ENCODE peak calls at places on chromosomes 16 and 17, in nine cellular contexts. V, T, A, I, K, Z, X, L and B are unnamed samples. For H3K36me3, the result is how much of the 10 kb centered on the place peaks cover.

GRCh38 chr17:37338847-37339246 is 36.9 kb upstream of the C17orf78 start:
- DNase-seq in L (no peak), I (no peak), X (no peak), T (no peak), K (no peak), Z (no peak), A (no peak), V (no peak), B (no peak)

GRCh38 chr17:50908860-50909764 is 43.0 kb upstream of the TOB1 start:
- DNase-seq in Z (no peak), I (peak), L (no peak), X (no peak), T (peak), V (peak), A (no peak), K (no peak), B (no peak)

GRCh38 chr16:50228364-50228868 is 37.9 kb upstream of the ADCY7 start:
- DNase-seq in T (no peak), Z (no peak), I (no peak), V (no peak), X (no peak), K (no peak), A (no peak), L (no peak), B (no peak)

GRCh38 chr17:76268015-76268749 is 3.0 kb downstream of the UBALD2 start:
- DNase-seq in T (peak), K (peak), L (no peak), X (peak), V (peak), Z (no peak), I (peak), A (peak), B (no peak)

GRCh38 chr17:78974635-78975591 is 4.8 kb downstream of the LGALS3BP start:
- DNase-seq in L (no peak), X (peak), Z (no peak), A (peak), I (peak), V (peak), K (peak), T (peak), B (no peak)

GRCh38 chr16:4319454-4319853 is 3.6 kb downstream of the GLIS2 start:
- DNase-seq in V (no peak), L (no peak), T (peak), X (no peak), K (peak), A (no peak), Z (no peak), I (peak), B (no peak)

GRCh38 chr17:17966399-17966798 is 5.8 kb downstream of the TOM1L2 start:
- DNase-seq in V (no peak), A (no peak), K (no peak), X (no peak), L (no peak), T (no peak), Z (no peak), I (no peak), B (no peak)

GRCh38 chr16:54191592-54191991 is 95.0 kb downstream of the IRX3 start:
- DNase-seq in I (no peak), T (no peak), L (no peak), X (no peak), A (no peak), K (no peak), V (no peak), Z (no peak), B (no peak)

GRCh38 chr17:60743812-60744211 is 66.2 kb downstream of the BCAS3 start:
- DNase-seq in Z (no peak), A (peak), V (no peak), I (no peak), X (no peak), L (peak), K (no peak), T (no peak), B (no peak)

GRCh38 chr16:80319181-80319580 is 221.6 kb upstream of the DYNLRB2 start:
- DNase-seq in I (no peak), Z (no peak), T (no peak), L (no peak), X (no peak), A (no peak), V (no peak), K (no peak), B (no peak)

GRCh38 chr16:67015317-67015731 is 13.6 kb upstream of the CBFB start:
- DNase-seq in L (peak), I (peak), A (no peak), K (no peak), Z (no peak), T (peak), X (peak), V (no peak), B (no peak)

GRCh38 chr17:12627177-12627629 is 38.5 kb upstream of the MYOCD start:
- DNase-seq in K (no peak), Z (no peak), A (peak), L (no peak), X (peak), I (peak), V (no peak), T (no peak), B (no peak)

GRCh38 chr16:75323928-75324327 is 72.5 kb upstream of the BCAR1 start:
- DNase-seq in A (no peak), K (no peak), L (no peak), I (no peak), X (no peak), T (no peak), Z (no peak), V (no peak), B (no peak)

GRCh38 chr16:87895641-87896141 is 26.4 kb upstream of the SLC7A5 start:
- DNase-seq in X (no peak), I (no peak), K (peak), T (peak), V (no peak), A (peak), Z (no peak), L (no peak), B (no peak)

GRCh38 chr16:80151706-80152073 is 389.1 kb upstream of the DYNLRB2 start:
- DNase-seq in Z (no peak), A (no peak), T (no peak), L (no peak), K (no peak), X (no peak), V (no peak), I (no peak), B (no peak)

GRCh38 chr16:86712158-86713009 is 134.0 kb downstream of the FOXL1 start:
- DNase-seq in T (no peak), L (no peak), V (no peak), I (no peak), K (no peak), A (no peak), X (no peak), Z (no peak), B (no peak)

GRCh38 chr17:74756891-74757290 is 8.5 kb downstream of the NHERF1 start:
- DNase-seq in L (no peak), K (no peak), T (no peak), Z (no peak), I (no peak), V (no peak), X (no peak), A (no peak), B (no peak)

GRCh38 chr16:23482778-23483177 is 27.5 kb downstream of the GGA2 start:
- DNase-seq in A (no peak), X (no peak), T (no peak), I (peak), K (no peak), L (no peak), V (no peak), Z (no peak), B (no peak)

GRCh38 chr17:35764123-35764991 is 3.7 kb downstream of the C17orf50 start:
- DNase-seq in X (peak), A (peak), V (peak), I (peak), T (peak), K (peak), Z (peak), L (peak), B (peak)

GRCh38 chr17:68595496-68595895 is 5.7 kb downstream of the FAM20A start:
- DNase-seq in V (peak), Z (no peak), K (no peak), X (peak), L (no peak), T (no peak), A (no peak), I (no peak), B (no peak)

GRCh38 chr17:51120357-51120738 is 320 bp downstream of the SPAG9 start:
- DNase-seq in L (no peak), K (peak), T (peak), V (no peak), A (peak), Z (no peak), X (no peak), I (no peak), B (no peak)

GRCh38 chr16:31452631-31453106 is 6.6 kb upstream of the ARMC5 start:
- DNase-seq in L (peak), K (no peak), A (peak), X (no peak), T (no peak), Z (peak), V (no peak), I (no peak), B (no peak)

GRCh38 chr17:62821213-62822079 is 13.3 kb upstream of the MARCHF10 start:
- DNase-seq in V (no peak), X (no peak), L (no peak), T (no peak), A (no peak), K (no peak), I (no peak), Z (no peak), B (no peak)

GRCh38 chr17:48526986-48527741 is 3.6 kb downstream of the HOXB1 start:
- DNase-seq in L (no peak), Z (no peak), A (no peak), K (no peak), X (no peak), V (no peak), T (peak), I (no peak), B (no peak)

GRCh38 chr16:75193730-75194444 is 13.1 kb downstream of the CTRB2 start:
- DNase-seq in Z (no peak), I (peak), K (no peak), L (no peak), V (no peak), A (no peak), T (no peak), X (no peak), B (no peak)

GRCh38 chr17:13016881-13017622 is 775 bp downstream of the ELAC2 start:
- DNase-seq in K (no peak), L (no peak), V (no peak), Z (no peak), T (peak), A (peak), I (no peak), X (no peak), B (no peak)

GRCh38 chr17:76252040-76252954 is 12.0 kb upstream of the RNF157 start:
- DNase-seq in K (peak), X (no peak), V (peak), Z (no peak), T (peak), I (peak), L (peak), A (peak), B (no peak)

GRCh38 chr16:23729503-23730424 is 16.7 kb upstream of the ERN2 start:
- DNase-seq in Z (no peak), A (peak), L (peak), T (peak), V (no peak), X (no peak), I (no peak), K (no peak), B (no peak)

GRCh38 chr16:51813609-51814008 is 662.5 kb upstream of the SALL1 start:
- DNase-seq in Z (no peak), V (no peak), I (no peak), K (no peak), X (no peak), A (no peak), T (no peak), L (no peak), B (peak)

GRCh38 chr16:51538707-51539604 is 387.9 kb upstream of the SALL1 start:
- DNase-seq in X (no peak), Z (no peak), T (no peak), K (no peak), I (no peak), V (no peak), A (peak), L (no peak), B (no peak)

GRCh38 chr17:33990943-33991706 is 264.0 kb upstream of the CCL2 start:
- DNase-seq in K (no peak), L (no peak), T (no peak), A (no peak), Z (no peak), I (no peak), V (no peak), X (no peak), B (no peak)

GRCh38 chr17:72931163-72931562 is 161.3 kb downstream of the SLC39A11 start:
- DNase-seq in V (no peak), T (no peak), L (no peak), K (peak), Z (no peak), I (no peak), A (no peak), X (no peak), B (no peak)

GRCh38 chr17:45335721-45336120 is 18.9 kb upstream of the MAP3K14 start:
- DNase-seq in K (no peak), A (no peak), I (no peak), Z (no peak), X (peak), T (peak), L (no peak), V (no peak), B (no peak)

GRCh38 chr17:17398928-17399926 is 77.6 kb upstream of the MED9 start:
- DNase-seq in L (no peak), T (no peak), Z (no peak), A (no peak), V (no peak), I (peak), X (no peak), K (no peak), B (no peak)

GRCh38 chr17:55261311-55261710 is 3.4 kb upstream of the HLF start:
- DNase-seq in X (no peak), A (no peak), L (no peak), I (no peak), Z (no peak), V (no peak), T (no peak), K (no peak), B (no peak)

GRCh38 chr16:50253511-50253903 is 12.8 kb upstream of the ADCY7 start:
- DNase-seq in X (no peak), I (peak), T (peak), K (no peak), V (no peak), Z (no peak), L (no peak), A (no peak), B (no peak)

GRCh38 chr16:9602201-9602600 is 510.8 kb downstream of the HAPSTR1 start:
- DNase-seq in A (no peak), V (no peak), L (no peak), Z (no peak), K (no peak), I (no peak), X (no peak), T (no peak), B (no peak)

GRCh38 chr17:1488826-1489275 is 3.6 kb downstream of the MYO1C start:
- DNase-seq in T (no peak), V (no peak), A (no peak), K (no peak), Z (peak), L (no peak), I (peak), X (no peak), B (no peak)
- H3K4me3 ChIP-seq in T (peak), V (no peak), A (no peak), K (peak), Z (no peak), L (peak), I (no peak), X (peak), B (no peak)

GRCh38 chr16:84759061-84759460 is 59.3 kb downstream of the USP10 start:
- DNase-seq in I (no peak), V (no peak), T (no peak), L (no peak), K (no peak), Z (no peak), X (no peak), A (peak), B (no peak)

GRCh38 chr16:84754353-84754856 is 54.6 kb downstream of the USP10 start:
- DNase-seq in K (peak), Z (peak), A (peak), I (no peak), T (peak), V (peak), X (peak), L (peak), B (peak)

GRCh38 chr16:84758627-84759026 is 58.8 kb downstream of the USP10 start:
- DNase-seq in Z (no peak), A (no peak), X (no peak), I (no peak), V (no peak), K (no peak), L (no peak), T (no peak), B (no peak)

GRCh38 chr16:84755004-84755672 is 55.3 kb downstream of the USP10 start:
- DNase-seq in V (no peak), T (no peak), K (no peak), L (no peak), I (no peak), X (no peak), A (no peak), Z (no peak), B (no peak)

GRCh38 chr16:84756830-84757229 is 57.0 kb downstream of the USP10 start:
- DNase-seq in K (no peak), X (no peak), I (no peak), V (no peak), A (no peak), T (no peak), Z (no peak), L (no peak), B (no peak)
- H3K36me3 ChIP-seq in K (half or more), X (under half), I (under half), V (under half), A (under half), T (under half), Z (under half), L (under half), B (under half)

GRCh38 chr16:1770328-1771071 is 843 bp downstream of the NME3 start:
- DNase-seq in Z (peak), K (peak), V (no peak), I (peak), A (peak), X (peak), L (peak), T (peak), B (no peak)

GRCh38 chr16:1771072-1771863 is at the start of gene NME3:
- DNase-seq in T (peak), I (peak), X (peak), L (peak), A (peak), V (no peak), Z (peak), K (peak), B (no peak)

GRCh38 chr16:1768767-1769401 is 2.5 kb downstream of the NME3 start:
- DNase-seq in Z (peak), T (no peak), A (no peak), K (no peak), V (no peak), X (no peak), I (no peak), L (no peak), B (no peak)

GRCh38 chr16:1768061-1768766 is 3.1 kb downstream of the NME3 start:
- DNase-seq in I (no peak), L (no peak), V (no peak), K (no peak), Z (no peak), T (no peak), A (no peak), X (no peak), B (no peak)

DNA sequence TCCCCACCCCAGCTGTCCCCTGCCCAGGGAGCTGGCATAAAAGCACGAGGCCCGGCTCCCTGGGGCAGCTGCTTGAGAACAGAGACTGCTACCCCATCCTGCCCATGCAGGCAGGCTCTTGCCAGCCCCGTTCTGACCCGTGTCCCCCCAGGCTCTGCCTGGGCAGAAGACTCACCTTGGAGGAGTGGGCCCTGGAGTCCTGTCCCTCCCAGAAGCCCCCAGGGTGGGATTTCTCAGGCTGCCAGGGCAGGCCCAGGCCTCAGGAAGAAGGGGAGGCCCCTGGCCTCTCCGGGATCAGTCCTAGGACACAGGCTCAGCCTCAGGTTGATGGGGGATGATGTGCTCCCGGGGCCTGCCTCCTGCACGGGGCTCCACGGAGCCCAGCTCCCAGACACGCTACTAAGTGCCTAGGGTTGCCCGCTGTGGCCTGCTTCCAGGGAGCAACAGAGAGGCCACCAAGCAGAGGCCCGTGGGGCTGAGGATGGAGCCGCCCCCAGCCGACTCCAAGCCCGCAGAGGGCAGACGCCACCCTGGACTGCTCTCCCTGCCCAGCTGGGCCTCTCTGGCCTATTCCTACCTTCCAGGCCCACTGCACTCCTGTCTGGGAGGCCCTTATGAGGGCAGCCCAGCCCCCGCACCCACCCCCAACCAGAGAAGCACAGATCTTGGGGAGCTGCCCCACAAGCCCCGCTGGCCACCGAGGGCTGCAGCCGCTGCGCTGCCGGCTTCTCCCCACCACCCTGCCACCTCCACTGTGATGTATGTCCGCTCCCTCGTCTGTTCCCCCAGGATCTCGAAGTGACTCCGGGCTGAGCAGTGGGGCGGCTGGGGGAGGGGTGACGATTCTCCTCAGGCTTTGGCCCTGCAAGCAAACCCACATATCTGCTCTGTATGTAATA is 1.7 kb downstream of the NME3 start:
- DNase-seq in L (no peak), I (no peak), X (no peak), K (no peak), Z (no peak), A (no peak), V (no peak), T (no peak), B (no peak)
- H3K4me3 ChIP-seq in L (peak), I (no peak), X (peak), K (peak), Z (no peak), A (no peak), V (peak), T (peak), B (no peak)

GRCh38 chr17:81844887-81845286 is 10.0 kb upstream of the PPP1R27 start:
- DNase-seq in A (no peak), I (no peak), L (no peak), T (no peak), Z (no peak), K (no peak), V (no peak), X (no peak), B (no peak)
- H3K36me3 ChIP-seq in A (half or more), I (under half), L (under half), T (half or more), Z (half or more), K (half or more), V (under half), X (under half), B (under half)

DNA sequence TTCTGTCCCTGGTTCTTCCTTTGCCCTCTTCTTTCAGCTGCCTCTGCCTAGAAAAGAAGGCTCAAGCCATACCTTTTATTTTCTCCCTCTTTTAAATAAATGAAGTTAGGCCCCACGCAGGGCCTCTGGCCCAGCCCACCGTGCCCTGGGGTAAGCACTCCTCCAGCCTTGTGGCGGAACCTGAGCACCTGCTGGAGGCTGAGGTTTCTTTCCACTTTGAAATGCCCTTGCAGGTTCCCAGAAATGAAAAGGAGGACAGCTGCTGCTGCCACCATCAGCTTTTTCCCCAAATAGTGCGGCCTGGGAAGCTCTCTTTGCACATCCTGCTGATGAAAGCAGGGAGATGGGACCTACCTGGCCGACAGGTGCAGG is 139.4 kb downstream of the CCDC182 start:
- DNase-seq in V (no peak), A (no peak), I (no peak), K (no peak), X (no peak), Z (no peak), T (no peak), L (no peak), B (no peak)
- H3K4me3 ChIP-seq in V (no peak), A (no peak), I (no peak), K (peak), X (no peak), Z (no peak), T (peak), L (no peak), B (no peak)

GRCh38 chr16:56305956-56306565 is 114.8 kb downstream of the GNAO1 start:
- DNase-seq in L (no peak), V (no peak), I (no peak), K (no peak), T (no peak), X (no peak), Z (no peak), A (peak), B (no peak)
- H3K36me3 ChIP-seq in L (under half), V (under half), I (under half), K (under half), T (under half), X (under half), Z (under half), A (under half), B (under half)